ENCODE peak calls at places on chromosomes 11 and 22, in four cellular contexts. One of them, this sample, is unnamed.

GRCh38 chr22:19164425-19164824 is 14.1 kb downstream of the SLC25A1 start:
- DNase-seq in GM06990: no peak
- DNase-seq in MCF 10A: no peak
- DNase-seq in brain microvascular endothelial cell: no peak
- DNase-seq in this sample: no peak

GRCh38 chr22:19503869-19504268 is 20.3 kb downstream of the CLDN5 start:
- DNase-seq in GM06990: no peak
- DNase-seq in MCF 10A: no peak
- DNase-seq in brain microvascular endothelial cell: no peak
- DNase-seq in this sample: no peak

GRCh38 chr11:58513747-58514367 is 6.0 kb upstream of the OR5B21 start:
- DNase-seq in GM06990: no peak
- DNase-seq in MCF 10A: peak
- DNase-seq in brain microvascular endothelial cell: peak
- DNase-seq in this sample: no peak

GRCh38 chr11:2102132-2102882 is 36.9 kb downstream of the IGF2 start:
- DNase-seq in GM06990: no peak
- DNase-seq in MCF 10A: no peak
- DNase-seq in brain microvascular endothelial cell: no peak
- DNase-seq in this sample: no peak

GRCh38 chr11:3073029-3073435 is 15.8 kb upstream of the CARS1 start:
- DNase-seq in GM06990: no peak
- DNase-seq in MCF 10A: no peak
- DNase-seq in brain microvascular endothelial cell: no peak
- DNase-seq in this sample: no peak

GRCh38 chr11:82494988-82495432 is 238.7 kb downstream of the FAM181B start:
- DNase-seq in GM06990: no peak
- DNase-seq in MCF 10A: peak
- DNase-seq in brain microvascular endothelial cell: no peak
- DNase-seq in this sample: no peak

GRCh38 chr11:57667065-57667714 is 724 bp upstream of the ZDHHC5 start:
- DNase-seq in GM06990: peak
- DNase-seq in MCF 10A: peak
- DNase-seq in brain microvascular endothelial cell: peak
- DNase-seq in this sample: peak

GRCh38 chr22:27804016-27804415 is 2.5 kb upstream of the MN1 start:
- DNase-seq in GM06990: no peak
- DNase-seq in MCF 10A: no peak
- DNase-seq in brain microvascular endothelial cell: no peak
- DNase-seq in this sample: no peak

GRCh38 chr11:17638311-17638710 is 81.1 kb upstream of the MYOD1 start:
- DNase-seq in GM06990: no peak
- DNase-seq in MCF 10A: no peak
- DNase-seq in brain microvascular endothelial cell: no peak
- DNase-seq in this sample: no peak

GRCh38 chr11:85829172-85829571 is 18.2 kb upstream of the SYTL2 start:
- DNase-seq in GM06990: no peak
- DNase-seq in MCF 10A: no peak
- DNase-seq in brain microvascular endothelial cell: no peak
- DNase-seq in this sample: no peak

GRCh38 chr11:8067929-8068575 is 13.0 kb upstream of the TUB start:
- DNase-seq in GM06990: no peak
- DNase-seq in MCF 10A: no peak
- DNase-seq in brain microvascular endothelial cell: no peak
- DNase-seq in this sample: no peak

GRCh38 chr11:35030716-35031213 is 108.2 kb upstream of the CD44 start:
- DNase-seq in GM06990: peak
- DNase-seq in MCF 10A: peak
- DNase-seq in brain microvascular endothelial cell: peak
- DNase-seq in this sample: no peak

GRCh38 chr11:86558219-86558618 is 114.2 kb downstream of the ME3 start:
- DNase-seq in GM06990: no peak
- DNase-seq in MCF 10A: peak
- DNase-seq in brain microvascular endothelial cell: no peak
- DNase-seq in this sample: no peak

DNA sequence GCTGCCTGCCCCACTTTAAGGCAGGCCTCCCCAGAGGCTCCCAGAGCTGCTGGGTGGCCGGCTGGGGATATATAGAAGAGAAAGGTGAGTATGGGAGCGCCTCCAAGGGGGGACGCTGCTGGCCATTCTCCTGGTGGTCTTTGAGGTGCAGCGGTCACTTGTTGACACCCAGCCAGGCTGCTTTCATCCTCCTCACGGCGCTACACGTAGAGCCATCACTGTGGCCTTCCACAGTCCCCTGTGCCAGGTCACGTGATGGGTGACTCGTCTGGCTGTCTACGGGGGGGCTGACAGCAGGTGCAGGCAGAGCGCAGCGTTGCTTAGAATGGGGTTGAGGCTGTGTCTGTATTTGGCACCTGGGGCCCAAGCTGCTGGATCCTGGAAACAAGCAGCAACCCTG is 1.9 kb downstream of the ACR start:
- DNase-seq in GM06990: no peak
- DNase-seq in MCF 10A: no peak
- DNase-seq in brain microvascular endothelial cell: no peak
- DNase-seq in this sample: no peak
- TF ChIP-seq CTCF in GM06990: no peak
- TF ChIP-seq CTCF in MCF 10A: no peak
- TF ChIP-seq CTCF in brain microvascular endothelial cell: no peak
- TF ChIP-seq CTCF in this sample: no peak

DNA sequence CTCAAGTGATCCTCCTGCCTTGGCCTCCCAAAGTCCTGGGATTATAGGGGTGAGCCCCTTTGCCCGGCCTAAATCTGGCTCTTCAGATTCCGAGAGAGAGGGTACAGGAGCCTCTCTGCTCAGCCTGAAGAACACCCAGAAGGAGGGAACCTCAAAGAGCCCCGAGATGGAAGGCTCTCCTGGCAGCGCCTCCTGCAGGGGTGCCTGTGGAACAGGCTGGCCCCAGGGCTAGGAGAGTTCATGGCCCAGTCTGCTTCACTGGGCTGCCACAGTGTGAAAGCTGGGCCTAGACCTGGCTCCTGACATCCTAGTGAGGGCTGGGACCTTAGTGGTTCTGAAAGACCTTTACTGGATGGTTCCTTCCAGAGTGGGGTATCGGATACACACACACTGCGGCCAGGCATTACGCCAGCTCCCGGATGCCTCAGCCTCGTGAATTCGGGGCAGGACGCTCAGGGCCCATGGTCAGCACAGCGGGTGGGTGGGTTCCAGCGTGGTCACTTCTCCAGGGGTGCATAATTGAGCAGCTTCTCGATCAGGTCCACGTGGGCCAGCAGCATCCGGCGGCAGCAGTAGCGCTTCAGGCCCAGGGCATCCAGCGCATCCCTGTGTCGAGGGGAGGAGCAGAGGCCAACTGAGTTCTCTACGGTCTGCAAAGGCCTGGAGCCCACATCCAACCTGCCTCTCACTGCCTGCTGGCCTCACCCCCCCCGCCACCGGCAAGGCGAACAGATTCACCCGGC is 2.3 kb downstream of the POLR2L start:
- DNase-seq in GM06990: no peak
- DNase-seq in MCF 10A: no peak
- DNase-seq in brain microvascular endothelial cell: no peak
- DNase-seq in this sample: no peak
- TF ChIP-seq CTCF in GM06990: peak
- TF ChIP-seq CTCF in MCF 10A: peak
- TF ChIP-seq CTCF in brain microvascular endothelial cell: peak
- TF ChIP-seq CTCF in this sample: no peak

GRCh38 chr11:363948-364761 is 5.1 kb upstream of the B4GALNT4 start:
- DNase-seq in GM06990: peak
- DNase-seq in MCF 10A: peak
- DNase-seq in brain microvascular endothelial cell: no peak
- DNase-seq in this sample: peak
- TF ChIP-seq CTCF in GM06990: peak
- TF ChIP-seq CTCF in MCF 10A: peak
- TF ChIP-seq CTCF in brain microvascular endothelial cell: peak
- TF ChIP-seq CTCF in this sample: no peak

GRCh38 chr11:250740-251299 is 14.0 kb downstream of the PSMD13 start:
- DNase-seq in GM06990: no peak
- DNase-seq in MCF 10A: peak
- DNase-seq in brain microvascular endothelial cell: peak
- DNase-seq in this sample: peak
- TF ChIP-seq CTCF in GM06990: peak
- TF ChIP-seq CTCF in MCF 10A: peak
- TF ChIP-seq CTCF in brain microvascular endothelial cell: peak
- TF ChIP-seq CTCF in this sample: peak

GRCh38 chr11:119993732-119994131 is 144.2 kb downstream of the TRIM29 start:
- DNase-seq in GM06990: no peak
- DNase-seq in MCF 10A: peak
- DNase-seq in brain microvascular endothelial cell: no peak
- DNase-seq in this sample: no peak
- TF ChIP-seq CTCF in GM06990: no peak
- TF ChIP-seq CTCF in MCF 10A: no peak
- TF ChIP-seq CTCF in brain microvascular endothelial cell: no peak
- TF ChIP-seq CTCF in this sample: no peak

GRCh38 chr11:94593030-94593429 is 25.9 kb downstream of the PIWIL4 start:
- DNase-seq in GM06990: peak
- DNase-seq in MCF 10A: no peak
- DNase-seq in brain microvascular endothelial cell: peak
- DNase-seq in this sample: no peak
- TF ChIP-seq CTCF in GM06990: no peak
- TF ChIP-seq CTCF in MCF 10A: no peak
- TF ChIP-seq CTCF in brain microvascular endothelial cell: no peak
- TF ChIP-seq CTCF in this sample: no peak